ENCODE peak calls at places on chromosomes 1 and 21, in four cellular contexts. T is pancreas, G is astrocyte of the spinal cord, K is astrocyte of the hippocampus. H is an unnamed sample.
A peak's percentile ranks its signal among the peaks of the same experiment; 100 is the strongest.

GRCh38 chr1:172902861-172903381 is 147.8 kb downstream of the TNFSF18 start:
- DNase-seq in G (peak; percentile 78), K (no peak), T (no peak), H (peak; percentile 80)

GRCh38 chr1:168483531-168483930 is 60.3 kb downstream of the XCL2 start:
- DNase-seq in K (peak; percentile 80), T (no peak), G (peak; percentile 65), H (peak; percentile 94)

GRCh38 chr1:239225396-239225795 is 161.0 kb upstream of the CHRM3 start:
- DNase-seq in T (no peak), K (no peak), G (no peak), H (no peak)

GRCh38 chr1:84538599-84538998 is 32.2 kb upstream of the GNG5 start:
- DNase-seq in K (no peak), G (no peak), T (no peak), H (no peak)

GRCh38 chr1:205943245-205943644 is at the start of gene SLC26A9:
- DNase-seq in T (no peak), K (no peak), G (no peak), H (no peak)

GRCh38 chr1:169003864-169004516 is 102.5 kb upstream of the ATP1B1 start:
- DNase-seq in T (peak; percentile 20), K (peak; percentile 78), G (no peak), H (peak; percentile 4)

GRCh38 chr1:206891412-206891811 is 5.8 kb upstream of the IL24 start:
- DNase-seq in T (no peak), G (no peak), K (no peak), H (no peak)

GRCh38 chr21:32007461-32007860 is 134.6 kb downstream of the HUNK start:
- DNase-seq in T (no peak), G (peak; percentile 15), K (peak; percentile 53), H (peak; percentile 58)

GRCh38 chr21:44438531-44439210 is 16.6 kb upstream of the LRRC3 start:
- DNase-seq in T (peak; percentile 59), K (no peak), G (no peak), H (no peak)

GRCh38 chr1:236280438-236281285 is 1.1 kb downstream of the ERO1B start:
- DNase-seq in K (no peak), G (no peak), T (peak; percentile 46), H (no peak)

GRCh38 chr1:15305366-15305765 is 58.3 kb downstream of the FHAD1 start:
- DNase-seq in K (no peak), G (peak; percentile 71), T (no peak), H (peak; percentile 61)

GRCh38 chr1:177983824-177984528 is 14.1 kb upstream of the SEC16B start:
- DNase-seq in G (peak; percentile 95), T (peak; percentile 77), K (peak; percentile 93), H (peak; percentile 96)

GRCh38 chr1:245588250-245588649 is 433.5 kb downstream of the KIF26B start:
- DNase-seq in T (no peak), K (no peak), G (no peak), H (no peak)